ENCODE peak calls at places on chromosomes 16 and 17, in nine cellular contexts. P, Z, B, H, N, T, K, E and D are unnamed samples.

GRCh38 chr17:7132511-7133094 is 18.0 kb upstream of the ASGR2 start:
- DNase-seq in P (no peak), Z (peak; percentile 27), B (no peak), H (no peak), N (peak; percentile 56), T (peak; percentile 62), K (no peak), E (no peak), D (no peak)

GRCh38 chr17:81460856-81461460 is 51.6 kb downstream of the ACTG1 start:
- DNase-seq in P (no peak), Z (no peak), B (no peak), H (no peak), N (no peak), T (no peak), K (no peak), E (no peak), D (no peak)

GRCh38 chr17:12512712-12513355 is 152.9 kb upstream of the MYOCD start:
- DNase-seq in P (no peak), Z (no peak), B (no peak), H (no peak), N (no peak), T (no peak), K (no peak), E (no peak), D (no peak)

GRCh38 chr16:89498839-89499238 is 8.5 kb upstream of the ANKRD11 start:
- DNase-seq in P (no peak), Z (no peak), B (no peak), H (no peak), N (no peak), T (no peak), K (no peak), E (no peak), D (no peak)

GRCh38 chr17:13864551-13864950 is 204.8 kb upstream of the COX10 start:
- DNase-seq in P (no peak), Z (no peak), B (no peak), H (no peak), N (no peak), T (no peak), K (no peak), E (no peak), D (peak; percentile 67)

GRCh38 chr16:4315185-4316102 is at the start of gene GLIS2:
- DNase-seq in P (peak; percentile 67), Z (no peak), B (peak; percentile 56), H (no peak), N (no peak), T (no peak), K (peak; percentile 70), E (peak; percentile 81), D (peak; percentile 58)

GRCh38 chr16:11502239-11502638 is 84.5 kb downstream of the LITAF start:
- DNase-seq in P (no peak), Z (no peak), B (no peak), H (no peak), N (no peak), T (no peak), K (no peak), E (no peak), D (no peak)

GRCh38 chr16:89984215-89984614 is 35.0 kb downstream of the DBNDD1 start:
- DNase-seq in P (no peak), Z (no peak), B (no peak), H (no peak), N (no peak), T (no peak), K (no peak), E (no peak), D (no peak)

GRCh38 chr17:9987779-9988585 is 82.9 kb upstream of the RCVRN start:
- DNase-seq in P (peak; percentile 25), Z (no peak), B (no peak), H (no peak), N (peak; percentile 20), T (peak; percentile 54), K (peak; percentile 23), E (peak; percentile 42), D (no peak)

GRCh38 chr16:82156761-82157654 is 13.0 kb downstream of the MPHOSPH6 start:
- DNase-seq in P (no peak), Z (no peak), B (no peak), H (no peak), N (no peak), T (no peak), K (no peak), E (no peak), D (no peak)

GRCh38 chr16:56614549-56614991 is 6.2 kb downstream of the MT2A start:
- DNase-seq in P (no peak), Z (no peak), B (no peak), H (peak; percentile 93), N (no peak), T (no peak), K (no peak), E (peak; percentile 56), D (peak; percentile 96)

GRCh38 chr17:66373944-66374817 is 71.8 kb downstream of the PRKCA start:
- DNase-seq in P (no peak), Z (peak; percentile 18), B (peak; percentile 49), H (no peak), N (no peak), T (no peak), K (no peak), E (no peak), D (peak; percentile 12)

GRCh38 chr17:11944587-11944986 is 52.7 kb downstream of the ZNF18 start:
- DNase-seq in P (no peak), Z (no peak), B (no peak), H (no peak), N (no peak), T (no peak), K (no peak), E (peak; percentile 76), D (peak; percentile 78)

GRCh38 chr17:69305177-69305576 is 21.8 kb downstream of the ABCA5 start:
- DNase-seq in P (no peak), Z (no peak), B (no peak), H (no peak), N (no peak), T (no peak), K (no peak), E (no peak), D (no peak)

GRCh38 chr17:4704991-4705390 is 1.1 kb upstream of the PELP1 start:
- DNase-seq in P (no peak), Z (no peak), B (no peak), H (no peak), N (no peak), T (no peak), K (no peak), E (no peak), D (no peak)

GRCh38 chr16:87628940-87629339 is 26.6 kb downstream of the JPH3 start:
- DNase-seq in P (no peak), Z (no peak), B (no peak), H (peak; percentile 56), N (no peak), T (no peak), K (peak; percentile 87), E (peak; percentile 51), D (peak; percentile 40)

GRCh38 chr17:44385287-44386181 is 3.9 kb downstream of the ITGA2B start:
- DNase-seq in P (peak; percentile 86), Z (peak; percentile 75), B (no peak), H (no peak), N (peak; percentile 72), T (peak; percentile 86), K (peak; percentile 67), E (peak; percentile 82), D (no peak)

GRCh38 chr16:56269824-56270684 is 78.8 kb downstream of the GNAO1 start:
- DNase-seq in P (no peak), Z (no peak), B (peak; percentile 71), H (no peak), N (no peak), T (no peak), K (no peak), E (no peak), D (peak; percentile 54)

GRCh38 chr17:39626171-39626670 is 531 bp upstream of the PPP1R1B start:
- DNase-seq in P (no peak), Z (no peak), B (peak; percentile 82), H (no peak), N (no peak), T (no peak), K (no peak), E (no peak), D (no peak)

GRCh38 chr17:32285770-32286517 is 20.3 kb downstream of the RHBDL3 start:
- DNase-seq in P (no peak), Z (no peak), B (peak; percentile 77), H (no peak), N (no peak), T (no peak), K (no peak), E (no peak), D (no peak)

GRCh38 chr16:31373235-31373634 is 18.3 kb downstream of the ITGAX start:
- DNase-seq in P (no peak), Z (no peak), B (no peak), H (no peak), N (no peak), T (no peak), K (no peak), E (no peak), D (no peak)

GRCh38 chr17:79623786-79624657 is 13.2 kb upstream of the RBFOX3 start:
- DNase-seq in P (no peak), Z (no peak), B (no peak), H (no peak), N (no peak), T (no peak), K (no peak), E (no peak), D (no peak)

GRCh38 chr17:6170349-6170748 is 100.2 kb downstream of the WSCD1 start:
- DNase-seq in P (no peak), Z (no peak), B (no peak), H (no peak), N (no peak), T (no peak), K (no peak), E (no peak), D (no peak)

GRCh38 chr17:27471321-27472269 is 15.3 kb downstream of the KSR1 start:
- DNase-seq in P (no peak), Z (peak; percentile 54), B (no peak), H (peak; percentile 86), N (peak; percentile 31), T (no peak), K (no peak), E (peak; percentile 74), D (peak; percentile 67)

GRCh38 chr17:73545109-73545508 is 99.1 kb downstream of the SDK2 start:
- DNase-seq in P (no peak), Z (no peak), B (no peak), H (no peak), N (no peak), T (no peak), K (no peak), E (no peak), D (no peak)

GRCh38 chr16:85330694-85331188 is 218.5 kb upstream of the CIBAR2 start:
- DNase-seq in P (peak; percentile 18), Z (no peak), B (no peak), H (no peak), N (no peak), T (peak; percentile 53), K (peak; percentile 43), E (peak; percentile 61), D (peak; percentile 78)

GRCh38 chr17:57794841-57795240 is 49.7 kb upstream of the CCDC182 start:
- DNase-seq in P (no peak), Z (no peak), B (no peak), H (no peak), N (no peak), T (no peak), K (no peak), E (no peak), D (no peak)

GRCh38 chr16:19548144-19548543 is 7.4 kb upstream of the VPS35L start:
- DNase-seq in P (no peak), Z (no peak), B (no peak), H (no peak), N (no peak), T (no peak), K (no peak), E (no peak), D (no peak)